ENCODE peak calls at places on chromosome 16, in six cellular contexts. I is ELR, T is left ventricle myocardium inferior, X is activated B cell treated with CpG ODN at 0.5 μM for 24 hours, G is T47D, L is activated gamma-delta T cell. V is an unnamed sample.

GRCh38 chr16:840561-841454 is 40.3 kb upstream of the GNG13 start:
- DNase-seq in X (no peak), G (no peak), I (no peak), T (no peak), L (no peak), V (no peak)

GRCh38 chr16:68490829-68491575 is 42.7 kb upstream of the SMPD3 start:
- DNase-seq in G (peak; percentile 35), X (no peak), T (no peak), L (no peak), I (peak; percentile 80), V (no peak)

GRCh38 chr16:22220076-22220453 is 14.0 kb downstream of the EEF2K start:
- DNase-seq in L (no peak), I (no peak), G (no peak), X (no peak), T (peak; percentile 80), V (peak; percentile 29)

GRCh38 chr16:88071908-88072307 is 120.7 kb downstream of the BANP start:
- DNase-seq in X (no peak), G (no peak), I (no peak), L (no peak), T (no peak), V (peak; percentile 78)

GRCh38 chr16:27902551-27902950 is 161.0 kb downstream of the GSG1L start:
- DNase-seq in T (no peak), I (no peak), X (no peak), G (no peak), L (no peak), V (no peak)

GRCh38 chr16:85005278-85006069 is 5.9 kb downstream of the ZDHHC7 start:
- DNase-seq in L (no peak), I (peak; percentile 87), T (no peak), G (peak; percentile 47), X (no peak), V (no peak)

GRCh38 chr16:24915019-24915418 is 69.3 kb downstream of the SLC5A11 start:
- DNase-seq in G (no peak), T (no peak), X (no peak), L (no peak), I (no peak), V (no peak)

GRCh38 chr16:19287241-19287640 is 1.7 kb downstream of the CLEC19A start:
- DNase-seq in I (no peak), T (no peak), X (no peak), L (no peak), G (no peak), V (no peak)

GRCh38 chr16:81647527-81647926 is 131.6 kb upstream of the PLCG2 start:
- DNase-seq in G (no peak), L (no peak), I (peak; percentile 93), T (no peak), X (no peak), V (no peak)